ENCODE peak calls at places on chromosome 4, in seven cellular contexts. T, M, P, I, Z, N and Q are unnamed samples.

GRCh38 chr4:107219681-107220080 is 183.6 kb upstream of the DKK2 start:
- DNase-seq in T (no peak), M (no peak), P (no peak), I (no peak), Z (no peak), N (no peak), Q (no peak)

GRCh38 chr4:93080316-93080715 is 748.2 kb upstream of the ATOH1 start:
- DNase-seq in T (no peak), M (no peak), P (no peak), I (no peak), Z (no peak), N (no peak), Q (no peak)

GRCh38 chr4:5912614-5913019 is 19.7 kb upstream of the CRMP1 start:
- DNase-seq in T (no peak), M (no peak), P (no peak), I (no peak), Z (peak), N (no peak), Q (no peak)

GRCh38 chr4:1045595-1046201 is 34.3 kb downstream of the FGFRL1 start:
- DNase-seq in T (no peak), M (no peak), P (no peak), I (no peak), Z (no peak), N (no peak), Q (no peak)

GRCh38 chr4:140149851-140150635 is 3.9 kb downstream of the MAML3 start:
- DNase-seq in T (peak), M (peak), P (no peak), I (peak), Z (peak), N (no peak), Q (no peak)

GRCh38 chr4:52864816-52865215 is 2.7 kb downstream of the RASL11B start:
- DNase-seq in T (no peak), M (no peak), P (no peak), I (no peak), Z (no peak), N (peak), Q (no peak)

GRCh38 chr4:1058198-1058996 is 47.0 kb downstream of the FGFRL1 start:
- DNase-seq in T (no peak), M (no peak), P (no peak), I (no peak), Z (no peak), N (no peak), Q (no peak)

GRCh38 chr4:58061967-58062366 is 951.8 kb upstream of the IGFBP7 start:
- DNase-seq in T (no peak), M (no peak), P (no peak), I (no peak), Z (peak), N (no peak), Q (no peak)

GRCh38 chr4:151865327-151865726 is 104.5 kb upstream of the GATB start:
- DNase-seq in T (no peak), M (no peak), P (no peak), I (no peak), Z (no peak), N (no peak), Q (no peak)

GRCh38 chr4:188031751-188032150 is 36.2 kb downstream of the ZFP42 start:
- DNase-seq in T (no peak), M (no peak), P (no peak), I (no peak), Z (no peak), N (no peak), Q (no peak)

GRCh38 chr4:136424052-136424451 is 1108.2 kb downstream of the PCDH18 start:
- DNase-seq in T (no peak), M (no peak), P (no peak), I (no peak), Z (no peak), N (no peak), Q (no peak)

GRCh38 chr4:6195602-6196319 is 4.6 kb downstream of the JAKMIP1 start:
- DNase-seq in T (no peak), M (no peak), P (no peak), I (no peak), Z (no peak), N (no peak), Q (no peak)

GRCh38 chr4:40185830-40186664 is 10.8 kb upstream of the RHOH start:
- DNase-seq in T (no peak), M (no peak), P (no peak), I (peak), Z (peak), N (no peak), Q (no peak)

GRCh38 chr4:26400140-26400539 is 79.3 kb downstream of the RBPJ start:
- DNase-seq in T (no peak), M (no peak), P (no peak), I (no peak), Z (no peak), N (no peak), Q (no peak)
- TF ChIP-seq CTCF in T (no peak), M (no peak), P (no peak), I (no peak), Z (no peak), N (no peak), Q (peak)

GRCh38 chr4:73662709-73663546 is 42.7 kb upstream of the RASSF6 start:
- DNase-seq in T (no peak), M (no peak), P (no peak), I (peak), Z (peak), N (peak), Q (no peak)

GRCh38 chr4:73664470-73664869 is 44.2 kb upstream of the RASSF6 start:
- DNase-seq in T (no peak), M (no peak), P (no peak), I (no peak), Z (no peak), N (no peak), Q (no peak)

GRCh38 chr4:73660808-73661207 is 40.6 kb upstream of the RASSF6 start:
- DNase-seq in T (no peak), M (no peak), P (no peak), I (no peak), Z (no peak), N (no peak), Q (no peak)

DNA sequence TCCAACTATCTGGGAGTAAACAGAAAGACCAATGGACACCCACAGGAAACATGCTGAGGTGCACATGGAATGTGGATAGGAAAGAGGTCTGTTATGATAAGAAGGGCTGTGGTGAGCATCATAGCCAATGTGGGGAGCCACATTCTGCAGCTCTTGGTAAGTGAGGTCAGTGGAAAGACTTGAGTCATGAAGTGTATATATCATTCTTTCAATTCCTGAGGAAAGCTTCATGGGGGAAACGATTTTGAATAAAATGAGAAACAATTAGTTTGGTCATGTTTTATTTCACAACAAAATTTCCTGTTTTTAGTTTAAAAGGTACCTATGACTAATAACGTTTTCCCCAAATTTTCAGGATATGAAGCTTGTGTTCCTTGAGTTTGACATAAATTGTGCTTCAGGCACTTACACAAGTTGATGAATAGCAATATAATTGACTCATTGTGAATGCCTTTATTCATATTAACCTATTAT is 41.4 kb upstream of the RASSF6 start:
- DNase-seq in T (no peak), M (no peak), P (peak), I (peak), Z (peak), N (peak), Q (no peak)
- TF ChIP-seq CTCF in T (no peak), M (no peak), P (peak), I (peak), Z (no peak), N (peak), Q (no peak)

DNA sequence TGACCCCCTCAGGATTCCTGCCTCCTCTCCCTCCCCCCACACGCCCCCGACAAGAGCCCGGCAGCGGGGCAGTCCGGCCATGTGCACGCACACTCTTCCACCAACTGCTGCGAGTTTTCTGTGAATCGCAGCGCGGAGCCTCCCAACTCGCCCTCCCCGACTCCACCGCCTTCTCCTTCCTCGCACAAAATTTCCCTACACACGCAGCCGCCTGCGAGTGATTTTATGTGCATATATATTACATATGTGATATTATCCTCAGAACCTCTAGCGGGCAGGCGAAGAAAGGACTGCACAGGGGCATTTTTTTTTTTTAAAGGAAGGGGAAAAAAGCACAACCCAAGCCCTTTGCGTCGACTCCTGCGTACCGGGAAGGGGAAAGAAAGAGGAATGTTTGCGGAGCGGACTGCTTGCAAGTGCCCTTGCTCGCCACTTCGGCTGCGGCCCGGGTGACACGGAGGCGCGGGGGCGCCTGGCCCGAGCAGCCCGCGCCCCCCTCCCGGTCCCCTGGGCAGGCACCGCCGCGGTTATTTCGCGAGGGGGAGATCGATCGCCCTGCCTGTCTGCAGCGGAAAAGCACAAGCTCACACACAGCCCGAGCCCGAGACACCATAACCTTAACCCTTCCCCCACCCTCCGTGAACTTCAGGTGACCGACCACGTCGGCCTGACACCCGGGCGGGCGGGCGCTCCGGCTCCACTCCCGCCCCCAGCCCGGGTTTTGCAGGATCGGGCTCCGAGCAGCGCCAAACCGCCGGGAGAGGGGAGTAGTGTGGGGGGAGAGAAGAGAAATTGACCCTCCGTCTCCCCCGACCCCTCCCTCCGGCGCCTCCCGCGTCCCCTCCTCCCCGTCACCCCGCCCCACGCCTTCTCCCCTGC is 2.2 kb downstream of the ZNF827 start:
- DNase-seq in T (peak), M (peak), P (no peak), I (peak), Z (peak), N (no peak), Q (no peak)
- TF ChIP-seq CTCF in T (no peak), M (no peak), P (peak), I (peak), Z (peak), N (peak), Q (no peak)

GRCh38 chr4:87375719-87376291 is 15.2 kb downstream of the HSD17B11 start:
- DNase-seq in T (no peak), M (no peak), P (peak), I (peak), Z (peak), N (peak), Q (no peak)
- TF ChIP-seq CTCF in T (peak), M (peak), P (peak), I (peak), Z (peak), N (peak), Q (peak)

DNA sequence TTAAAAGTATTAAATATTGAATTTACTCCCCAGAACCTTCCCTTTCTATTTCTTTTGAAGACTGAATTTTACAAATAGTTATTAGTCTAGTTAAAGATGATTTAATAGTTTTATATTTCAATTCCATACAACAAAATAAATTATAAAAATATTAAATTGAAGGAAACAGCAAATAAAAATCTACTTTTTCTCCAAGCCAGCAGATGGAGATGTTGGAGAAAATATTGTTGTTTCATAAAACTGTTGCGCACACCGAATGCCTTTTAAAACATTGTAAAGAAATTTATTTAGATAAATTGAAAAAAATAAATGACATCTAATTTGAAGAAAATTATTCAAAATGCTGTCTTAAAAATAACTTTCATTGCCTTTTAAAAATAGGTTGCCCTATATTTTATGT is 5.5 kb downstream of the GRIA2 start:
- DNase-seq in T (no peak), M (no peak), P (no peak), I (no peak), Z (peak), N (no peak), Q (no peak)
- TF ChIP-seq CTCF in T (no peak), M (no peak), P (no peak), I (no peak), Z (peak), N (no peak), Q (no peak)

GRCh38 chr4:67465032-67465762 is 80.1 kb downstream of the CENPC start:
- DNase-seq in T (no peak), M (no peak), P (no peak), I (no peak), Z (no peak), N (no peak), Q (no peak)
- TF ChIP-seq CTCF in T (no peak), M (no peak), P (no peak), I (no peak), Z (no peak), N (no peak), Q (no peak)

DNA sequence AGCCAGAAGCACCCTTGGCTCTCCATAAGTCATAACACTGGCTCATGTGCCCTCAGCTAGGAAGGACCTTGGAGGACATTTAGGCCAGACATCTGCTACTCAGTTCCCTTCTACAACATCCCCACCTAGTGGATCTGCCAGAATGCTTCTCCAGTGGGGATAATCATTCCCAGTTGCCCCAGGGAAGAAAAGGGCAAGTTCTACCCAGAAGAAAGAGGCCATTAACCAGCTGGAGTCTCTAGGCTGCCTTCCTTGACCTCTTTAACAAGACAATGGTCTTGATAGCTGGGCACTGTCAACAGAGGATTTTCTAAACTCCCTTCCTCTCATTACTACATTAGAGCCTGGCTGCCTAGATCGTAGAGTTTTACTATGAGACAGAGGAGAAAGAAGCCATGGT is 42.0 kb downstream of the LGI2 start:
- DNase-seq in T (no peak), M (no peak), P (no peak), I (peak), Z (peak), N (no peak), Q (peak)
- TF ChIP-seq CTCF in T (no peak), M (no peak), P (peak), I (peak), Z (peak), N (peak), Q (peak)

GRCh38 chr4:20313237-20314030 is 61.7 kb downstream of the SLIT2 start:
- DNase-seq in T (peak), M (peak), P (no peak), I (no peak), Z (no peak), N (no peak), Q (no peak)
- TF ChIP-seq CTCF in T (peak), M (no peak), P (no peak), I (no peak), Z (no peak), N (no peak), Q (no peak)

DNA sequence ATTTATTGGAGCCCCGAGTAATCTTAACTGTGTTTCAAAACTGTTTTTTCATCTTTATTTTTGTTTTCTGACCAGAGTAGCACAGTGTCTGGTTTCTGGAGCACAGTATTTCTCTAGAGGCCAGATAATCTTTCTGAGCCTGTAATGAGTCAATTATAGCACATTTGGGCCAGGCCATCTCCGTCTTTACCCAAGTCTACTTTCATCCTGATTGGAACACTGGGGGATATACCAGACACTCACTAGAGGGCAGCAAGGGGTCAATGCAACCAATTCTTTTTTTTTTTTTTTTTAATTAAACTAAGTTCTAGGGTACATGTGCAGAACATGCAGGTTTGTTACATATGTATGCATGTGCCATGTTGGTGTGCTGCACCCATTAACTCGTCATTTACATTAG is 282.0 kb downstream of the ARHGAP24 start:
- DNase-seq in T (peak), M (no peak), P (no peak), I (peak), Z (peak), N (no peak), Q (no peak)
- TF ChIP-seq CTCF in T (peak), M (no peak), P (peak), I (peak), Z (peak), N (peak), Q (peak)

GRCh38 chr4:4852591-4853362 is 6.7 kb upstream of the MSX1 start:
- DNase-seq in T (peak), M (no peak), P (peak), I (peak), Z (peak), N (no peak), Q (no peak)
- TF ChIP-seq CTCF in T (peak), M (peak), P (peak), I (peak), Z (no peak), N (peak), Q (no peak)